ENCODE peak calls at places on chromosome 4, in four cellular contexts. W is mesendoderm, Z is H9, R is H1. N is an unnamed sample.
A peak's percentile ranks its signal among the peaks of the same experiment; 100 is the strongest.

GRCh38 chr4:139330283-139330682 is 28.0 kb upstream of the NDUFC1 start:
- DNase-seq in Z (no peak), R (no peak), W (no peak), N (no peak)

GRCh38 chr4:26204911-26205368 is 115.9 kb upstream of the RBPJ start:
- DNase-seq in W (peak; percentile 37), Z (no peak), R (no peak), N (no peak)

GRCh38 chr4:26140150-26140898 is 180.5 kb upstream of the RBPJ start:
- DNase-seq in Z (no peak), W (peak; percentile 36), R (no peak), N (peak; percentile 59)

GRCh38 chr4:181176306-181176705 is 1066.9 kb upstream of the TENM3 start:
- DNase-seq in R (no peak), Z (no peak), W (no peak), N (peak; percentile 5)

GRCh38 chr4:11397146-11397545 is 31.5 kb downstream of the HS3ST1 start:
- DNase-seq in W (peak; percentile 74), R (no peak), Z (no peak), N (no peak)

GRCh38 chr4:73619351-73619750 is 885 bp downstream of the RASSF6 start:
- DNase-seq in Z (no peak), R (no peak), W (no peak), N (no peak)

GRCh38 chr4:18366762-18367358 is 345.3 kb upstream of the LCORL start:
- DNase-seq in R (no peak), W (peak; percentile 47), Z (no peak), N (peak; percentile 6)

GRCh38 chr4:78250500-78250899 is 193.4 kb downstream of the FRAS1 start:
- DNase-seq in W (no peak), R (no peak), Z (no peak), N (no peak)

GRCh38 chr4:9979101-9979815 is 42.0 kb downstream of the SLC2A9 start:
- DNase-seq in R (no peak), W (peak; percentile 19), Z (peak; percentile 40), N (no peak)

GRCh38 chr4:185872747-185873380 is 60.9 kb upstream of the SORBS2 start:
- DNase-seq in W (peak; percentile 54), R (no peak), Z (no peak), N (peak; percentile 12)

GRCh38 chr4:175891863-175892262 is 79.8 kb upstream of the GPM6A start:
- DNase-seq in Z (no peak), R (no peak), W (peak; percentile 30), N (peak; percentile 4)

DNA sequence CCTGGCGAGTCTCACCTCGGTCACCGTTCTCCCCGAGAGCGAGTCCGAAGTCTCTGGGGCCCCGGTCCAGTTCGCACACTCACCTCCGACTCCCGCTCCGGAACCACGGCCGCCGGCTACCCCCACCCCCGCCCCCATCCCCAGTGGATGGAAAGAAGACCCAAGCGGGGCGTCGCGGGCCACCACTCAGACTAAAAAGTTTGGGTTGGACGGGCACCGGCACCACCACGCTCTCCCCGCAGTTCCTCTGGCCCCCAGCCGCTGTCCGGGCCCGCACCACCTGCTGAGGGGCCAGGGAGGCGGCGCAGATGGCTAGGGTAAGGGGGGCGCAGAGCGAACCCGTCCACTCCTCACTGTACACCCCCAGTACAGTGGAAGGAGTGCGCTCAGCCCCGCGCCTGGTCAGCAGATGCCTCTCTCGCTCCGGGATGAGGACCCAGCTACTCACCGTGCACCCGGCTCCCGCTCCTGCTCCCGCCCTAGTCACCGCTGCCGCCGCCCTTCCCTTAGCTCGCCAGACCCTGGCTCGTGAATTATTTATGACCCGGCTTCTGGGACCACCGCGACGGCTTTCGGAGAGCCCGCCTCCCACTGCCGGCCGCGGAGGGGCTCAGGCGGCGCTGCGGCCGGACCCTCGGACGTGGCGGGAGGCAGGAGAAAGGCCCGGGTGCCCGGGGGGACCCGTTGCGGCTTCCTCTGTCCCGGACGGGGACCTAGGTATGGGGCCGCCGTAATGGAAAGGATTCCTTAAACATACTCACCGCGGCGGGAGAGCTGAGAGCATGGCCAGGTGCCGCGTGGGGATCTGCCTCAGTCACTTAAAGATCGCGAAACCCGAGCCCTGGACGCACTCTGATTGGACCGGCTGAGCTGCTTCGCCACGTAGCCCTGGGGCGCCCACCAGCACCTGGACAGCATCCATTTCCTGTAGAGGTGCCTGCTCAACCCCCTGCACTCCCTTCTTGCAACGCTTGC is at the start of gene PROM1:
- DNase-seq in Z (peak; percentile 83), R (peak; percentile 76), W (peak; percentile 81), N (no peak)
- H3K9ac ChIP-seq in Z (peak within 1 kb of the TSS; percentile 94), R (peak within 1 kb of the TSS; percentile 77), W (peak within 1 kb of the TSS; percentile 94), N (no peak within 1 kb of the TSS)

DNA sequence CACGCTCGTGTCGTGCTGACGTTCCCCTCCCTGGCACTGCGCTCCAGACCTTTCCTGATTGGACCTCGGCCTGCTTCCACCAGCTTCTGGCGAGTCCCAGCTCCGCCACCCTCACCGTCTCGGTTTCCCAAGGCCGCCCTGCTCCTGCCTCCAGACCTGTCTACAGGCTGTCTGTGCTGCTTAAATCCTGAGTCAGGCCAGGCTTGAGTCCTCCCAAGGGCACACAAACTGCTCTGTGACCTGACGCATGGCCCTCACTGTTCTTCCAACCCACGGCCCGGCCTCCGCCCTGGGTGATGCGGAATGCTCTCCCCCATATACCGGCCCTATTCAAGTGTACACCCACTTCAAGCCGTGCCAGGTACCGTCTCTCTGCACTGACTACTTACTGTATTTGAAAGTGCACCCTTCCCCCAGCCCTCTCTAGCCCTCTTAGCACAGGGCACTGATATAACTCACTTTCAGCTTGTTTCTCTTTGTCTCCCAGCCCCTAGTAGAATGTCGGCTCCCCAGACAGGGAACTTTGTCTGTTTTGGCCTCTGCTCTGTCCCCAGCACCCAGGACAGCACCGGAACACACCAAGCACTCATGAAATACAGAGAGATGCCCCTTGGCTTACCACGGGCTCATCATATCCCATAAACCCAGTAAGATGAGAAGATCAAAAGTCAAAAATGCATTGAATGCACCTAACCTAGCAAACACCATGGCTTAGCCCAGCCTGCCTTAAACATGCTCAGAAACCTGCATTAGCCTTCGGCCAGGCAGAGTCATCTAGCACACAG is 63.1 kb upstream of the AFAP1 start:
- DNase-seq in R (no peak), Z (no peak), W (no peak), N (no peak)
- H4K5ac ChIP-seq in R (no peak overlapping the region), Z (no peak overlapping the region), W (no peak overlapping the region), N (no peak overlapping the region)

GRCh38 chr4:113371061-113371460 is 321.6 kb downstream of the ANK2 start:
- DNase-seq in W (no peak), R (no peak), Z (no peak), N (no peak)

GRCh38 chr4:113368056-113368455 is 318.6 kb downstream of the ANK2 start:
- DNase-seq in R (no peak), W (no peak), Z (no peak), N (peak; percentile 97)

DNA sequence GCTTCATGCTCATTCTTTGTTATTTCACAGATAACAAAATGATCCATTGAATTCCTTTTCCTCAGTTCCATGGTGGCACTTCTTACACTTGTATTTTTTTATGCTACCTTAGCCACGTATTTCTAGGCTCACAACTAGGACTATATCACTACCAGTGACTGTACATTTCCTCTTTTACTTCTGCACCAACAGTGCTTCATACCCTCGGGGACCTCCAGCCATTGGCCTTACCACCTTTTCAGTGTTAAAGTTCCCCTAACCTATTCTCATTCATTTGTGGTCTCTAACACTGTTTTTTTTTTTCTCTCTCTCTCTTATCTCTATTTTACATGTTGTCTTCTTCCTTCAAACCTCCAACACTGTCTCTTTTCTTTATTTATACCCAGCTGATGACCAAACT is 315.9 kb downstream of the ANK2 start:
- DNase-seq in Z (no peak), W (no peak), R (no peak), N (no peak)
- H4K8ac ChIP-seq in Z (no peak overlapping the region), W (no peak overlapping the region), R (no peak overlapping the region), N (no peak overlapping the region)

DNA sequence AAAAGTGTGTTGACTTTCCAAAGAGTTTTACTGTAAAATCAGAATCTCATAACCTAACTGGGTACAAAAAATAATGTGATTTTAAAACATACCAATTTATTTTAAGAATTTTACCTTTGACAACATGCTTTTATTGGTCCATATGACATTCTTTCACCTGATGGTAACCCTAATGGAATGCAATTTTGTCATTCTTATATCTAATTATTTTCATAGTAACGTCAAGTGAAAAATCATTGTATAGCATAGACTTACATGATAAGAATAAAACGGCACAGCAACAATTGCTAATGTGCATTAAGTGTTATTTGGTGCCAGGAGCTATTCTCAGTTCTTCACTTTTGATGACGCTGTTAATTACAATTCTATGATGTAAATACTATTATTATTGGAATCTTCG is 13.6 kb downstream of the UNC5C start:
- DNase-seq in R (no peak), Z (no peak), W (no peak), N (no peak)
- H3K9ac ChIP-seq in R (no peak overlapping the region), Z (no peak overlapping the region), W (no peak overlapping the region), N (no peak overlapping the region)

GRCh38 chr4:119046263-119046662 is 89.4 kb upstream of the MYOZ2 start:
- DNase-seq in R (no peak), Z (no peak), W (no peak), N (no peak)
- H4K5ac ChIP-seq in R (no peak overlapping the region), Z (no peak overlapping the region), W (no peak overlapping the region), N (peak overlapping the region; percentile 15)

DNA sequence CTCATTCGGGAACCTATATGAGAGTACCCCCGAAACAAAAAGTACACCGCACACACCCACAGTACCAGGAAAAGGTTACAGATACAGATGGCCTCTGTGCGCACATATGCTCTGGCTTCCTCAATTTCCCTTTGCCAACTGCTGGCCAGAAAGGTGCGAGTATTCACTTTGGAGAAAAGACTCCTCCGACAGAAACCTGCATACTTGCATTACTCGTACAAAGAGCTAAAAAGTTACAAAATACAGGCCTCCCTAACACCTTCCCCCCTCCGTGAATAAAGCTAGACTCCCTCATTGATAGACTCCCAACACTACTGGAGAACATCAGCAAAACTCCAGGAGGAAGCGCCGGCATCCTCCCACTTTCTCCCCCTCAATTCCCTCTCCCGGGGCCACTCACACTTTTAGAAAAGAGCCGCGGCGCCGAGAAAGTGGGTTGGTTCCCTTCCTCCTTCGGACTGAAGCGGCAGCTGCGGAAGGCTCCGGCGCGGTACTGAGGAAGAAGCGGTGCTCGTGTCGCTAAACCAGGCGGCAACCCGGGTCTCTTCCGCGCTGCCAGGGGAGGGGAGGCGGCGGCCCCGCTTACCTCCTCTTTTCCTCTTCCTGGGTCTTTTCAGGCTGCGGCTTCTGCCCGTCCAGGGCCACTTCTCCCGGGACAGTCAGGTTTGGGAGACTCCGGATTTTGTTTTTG is 1.2 kb downstream of the FBXW7 start:
- DNase-seq in R (peak; percentile 58), Z (peak; percentile 35), W (peak; percentile 60), N (no peak)
- H4K8ac ChIP-seq in R (peak overlapping the region; percentile 66), Z (no peak overlapping the region), W (no peak overlapping the region), N (no peak overlapping the region)

GRCh38 chr4:27218013-27218412 is 357.4 kb downstream of the STIM2 start:
- DNase-seq in W (no peak), R (no peak), Z (no peak), N (peak; percentile 6)
- H3K9ac ChIP-seq in W (no peak overlapping the region), R (no peak overlapping the region), Z (no peak overlapping the region), N (no peak overlapping the region)

GRCh38 chr4:17197070-17197469 is 298.6 kb upstream of the LDB2 start:
- DNase-seq in W (no peak), Z (no peak), R (no peak), N (no peak)
- H4K5ac ChIP-seq in W (no peak overlapping the region), Z (no peak overlapping the region), R (no peak overlapping the region), N (no peak overlapping the region)

DNA sequence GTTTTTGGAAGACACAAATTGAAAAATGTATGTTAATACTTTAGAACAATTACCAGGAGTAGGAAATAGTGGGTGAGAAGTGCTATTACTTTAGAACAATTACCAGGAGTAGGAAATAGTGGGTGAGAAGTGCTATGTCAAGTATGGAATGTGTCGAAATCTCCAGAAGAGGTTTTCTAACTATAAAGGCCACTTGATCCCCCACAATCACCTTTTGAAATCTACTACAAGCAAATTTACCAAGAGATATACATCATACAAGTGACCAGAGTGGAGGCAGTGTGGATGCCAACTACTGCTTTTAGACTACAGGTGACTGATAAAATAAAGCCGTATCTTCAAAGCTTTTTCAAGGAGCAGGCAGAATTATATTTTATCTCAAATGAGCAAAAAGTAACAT is 43.1 kb downstream of the MAB21L2 start:
- DNase-seq in Z (no peak), W (peak; percentile 41), R (no peak), N (no peak)
- H4K8ac ChIP-seq in Z (no peak overlapping the region), W (no peak overlapping the region), R (no peak overlapping the region), N (no peak overlapping the region)